ENCODE peak calls at places on chromosomes 12 and 14, in eight cellular contexts. V is endodermal cell, F is astrocyte of the cerebellum, G is heart left ventricle, I is transverse colon, D is left ventricle myocardium inferior, B is progenitor cell of endocrine pancreas, W is mesothelial cell of epicardium. L is an unnamed sample.

GRCh38 chr14:63076476-63076875 is 31.2 kb upstream of the KCNH5 start:
- DNase-seq in V (no peak), F (no peak), G (no peak), I (no peak), D (no peak), B (no peak), W (no peak), L (no peak)

GRCh38 chr12:1443421-1444141 is 150.8 kb downstream of the FBXL14 start:
- DNase-seq in V (peak), F (peak), G (no peak), I (no peak), D (no peak), B (no peak), W (no peak), L (no peak)

GRCh38 chr12:1533602-1534304 is 60.6 kb downstream of the FBXL14 start:
- DNase-seq in V (peak), F (peak), G (no peak), I (peak), D (no peak), B (no peak), W (no peak), L (peak)

GRCh38 chr12:91139981-91140659 is 28.8 kb upstream of the LUM start:
- DNase-seq in V (no peak), F (peak), G (no peak), I (no peak), D (no peak), B (no peak), W (no peak), L (no peak)

GRCh38 chr12:24544368-24544767 is 404.5 kb downstream of the BCAT1 start:
- DNase-seq in V (no peak), F (no peak), G (no peak), I (no peak), D (no peak), B (no peak), W (no peak), L (no peak)

GRCh38 chr14:40362856-40363255 is 930.6 kb upstream of the FBXO33 start:
- DNase-seq in V (peak), F (no peak), G (no peak), I (no peak), D (no peak), B (no peak), W (no peak), L (no peak)

GRCh38 chr12:130650131-130650530 is 66.0 kb downstream of the RIMBP2 start:
- DNase-seq in V (no peak), F (no peak), G (no peak), I (no peak), D (no peak), B (no peak), W (no peak), L (no peak)

GRCh38 chr12:53174881-53175491 is 5.5 kb upstream of the ZNF740 start:
- DNase-seq in V (peak), F (no peak), G (no peak), I (no peak), D (no peak), B (peak), W (no peak), L (no peak)

GRCh38 chr12:106284294-106285105 is 18.0 kb upstream of the TCP11L2 start:
- DNase-seq in V (peak), F (no peak), G (no peak), I (no peak), D (no peak), B (no peak), W (no peak), L (no peak)

GRCh38 chr14:63134801-63135200 is 69.4 kb upstream of the RHOJ start:
- DNase-seq in V (no peak), F (peak), G (no peak), I (no peak), D (no peak), B (no peak), W (no peak), L (no peak)

GRCh38 chr12:90084018-90084417 is 375.4 kb upstream of the ATP2B1 start:
- DNase-seq in V (no peak), F (no peak), G (no peak), I (no peak), D (no peak), B (no peak), W (no peak), L (no peak)

GRCh38 chr14:61503167-61503801 is 181.9 kb downstream of the PRKCH start:
- DNase-seq in V (no peak), F (no peak), G (no peak), I (no peak), D (no peak), B (no peak), W (no peak), L (peak)

DNA sequence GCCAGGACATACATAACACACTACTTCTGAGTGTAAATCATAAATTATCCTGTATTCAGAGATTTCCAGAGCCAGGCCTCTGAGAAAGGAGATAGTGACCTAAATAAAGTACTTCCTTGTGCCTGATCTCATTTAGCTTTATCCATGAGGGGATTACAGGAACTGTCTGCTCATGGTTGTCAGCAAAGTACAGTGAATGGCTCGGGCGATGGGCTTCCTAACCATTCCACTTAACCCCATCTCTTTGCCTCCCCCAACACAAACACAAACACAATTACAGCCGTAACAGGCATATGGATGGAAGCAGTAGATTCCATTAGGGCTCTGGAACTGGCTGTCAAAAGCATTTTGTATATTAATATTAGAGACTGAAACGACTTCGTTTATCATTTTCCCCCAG is 206.7 kb upstream of the CPNE8 start:
- DNase-seq in V (no peak), F (no peak), G (no peak), I (no peak), D (no peak), B (no peak), W (no peak), L (no peak)
- TF ChIP-seq CTCF in V (no peak), F (no peak), G (no peak), I (no peak), D (no peak), B (no peak), W (no peak), L (no peak)

DNA sequence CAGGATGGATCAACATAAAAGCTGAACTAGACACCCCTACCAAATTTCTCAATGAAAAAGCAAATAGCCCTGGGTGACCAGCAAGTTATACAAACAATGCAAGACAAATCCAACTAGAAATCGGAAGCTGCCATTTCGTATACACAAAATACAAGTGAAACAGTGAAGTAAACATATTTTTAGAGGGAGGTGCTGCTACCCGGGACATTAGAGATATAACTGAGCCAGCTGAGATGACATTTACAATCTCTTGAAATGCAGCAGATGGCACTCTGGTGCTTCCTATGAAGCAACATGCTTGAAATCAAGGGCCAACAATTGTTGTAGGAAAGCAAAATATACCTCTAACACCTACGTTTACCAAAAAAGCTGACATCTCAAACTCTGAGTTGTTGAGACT is 25.5 kb downstream of the BDKRB1 start:
- DNase-seq in V (no peak), F (no peak), G (no peak), I (no peak), D (no peak), B (no peak), W (no peak), L (no peak)
- TF ChIP-seq CTCF in V (no peak), F (no peak), G (no peak), I (no peak), D (no peak), B (no peak), W (no peak), L (no peak)

DNA sequence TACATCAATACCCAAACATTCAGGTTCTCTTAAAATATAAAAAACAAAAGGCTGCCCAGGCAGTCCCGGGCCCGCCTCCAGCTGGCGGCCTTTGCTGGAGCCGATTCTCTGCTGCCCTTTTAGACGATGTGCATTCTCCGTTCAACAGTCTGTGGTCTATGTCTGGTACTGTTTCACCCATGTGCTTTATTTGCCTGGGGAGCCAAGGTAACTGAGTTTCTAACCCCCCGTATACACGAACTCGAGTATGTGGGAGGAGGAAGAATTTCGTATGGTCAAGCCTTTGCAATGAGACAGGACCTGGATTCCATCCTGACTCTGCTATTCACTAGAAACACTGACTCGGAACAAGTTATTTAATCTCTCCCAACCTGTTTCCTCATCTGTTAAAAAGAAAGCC is 54.1 kb upstream of the GPR68 start:
- DNase-seq in V (no peak), F (no peak), G (no peak), I (no peak), D (no peak), B (no peak), W (no peak), L (no peak)
- TF ChIP-seq CTCF in V (no peak), F (no peak), G (no peak), I (no peak), D (no peak), B (no peak), W (no peak), L (no peak)

GRCh38 chr14:81247271-81247766 is 26.6 kb upstream of the GTF2A1 start:
- DNase-seq in V (no peak), F (no peak), G (no peak), I (no peak), D (no peak), B (no peak), W (no peak), L (no peak)

GRCh38 chr14:81246561-81247270 is 26.0 kb upstream of the GTF2A1 start:
- DNase-seq in V (no peak), F (no peak), G (no peak), I (no peak), D (no peak), B (no peak), W (no peak), L (peak)

GRCh38 chr14:81256289-81256960 is 35.7 kb upstream of the GTF2A1 start:
- DNase-seq in V (no peak), F (no peak), G (no peak), I (no peak), D (no peak), B (no peak), W (no peak), L (no peak)

GRCh38 chr14:81252278-81252677 is 31.5 kb upstream of the GTF2A1 start:
- DNase-seq in V (no peak), F (no peak), G (no peak), I (no peak), D (no peak), B (no peak), W (no peak), L (no peak)
- TF ChIP-seq CTCF in V (peak), F (no peak), G (no peak), I (no peak), D (no peak), B (no peak), W (no peak), L (no peak)

GRCh38 chr12:13161172-13161571 is 35.4 kb upstream of the EMP1 start:
- DNase-seq in V (no peak), F (no peak), G (no peak), I (no peak), D (no peak), B (no peak), W (no peak), L (no peak)
- TF ChIP-seq CTCF in V (peak), F (peak), G (no peak), I (peak), D (peak), B (peak), W (peak), L (peak)

GRCh38 chr12:11893998-11894397 is 176.7 kb upstream of the BCL2L14 start:
- DNase-seq in V (no peak), F (no peak), G (no peak), I (no peak), D (no peak), B (no peak), W (no peak), L (no peak)

GRCh38 chr12:11891350-11892064 is 179.2 kb upstream of the BCL2L14 start:
- DNase-seq in V (no peak), F (no peak), G (peak), I (no peak), D (peak), B (no peak), W (no peak), L (no peak)

GRCh38 chr12:11894890-11895289 is 175.8 kb upstream of the BCL2L14 start:
- DNase-seq in V (peak), F (no peak), G (no peak), I (no peak), D (no peak), B (no peak), W (no peak), L (peak)

GRCh38 chr12:11895421-11896064 is 175.2 kb upstream of the BCL2L14 start:
- DNase-seq in V (peak), F (no peak), G (no peak), I (no peak), D (no peak), B (no peak), W (no peak), L (no peak)

DNA sequence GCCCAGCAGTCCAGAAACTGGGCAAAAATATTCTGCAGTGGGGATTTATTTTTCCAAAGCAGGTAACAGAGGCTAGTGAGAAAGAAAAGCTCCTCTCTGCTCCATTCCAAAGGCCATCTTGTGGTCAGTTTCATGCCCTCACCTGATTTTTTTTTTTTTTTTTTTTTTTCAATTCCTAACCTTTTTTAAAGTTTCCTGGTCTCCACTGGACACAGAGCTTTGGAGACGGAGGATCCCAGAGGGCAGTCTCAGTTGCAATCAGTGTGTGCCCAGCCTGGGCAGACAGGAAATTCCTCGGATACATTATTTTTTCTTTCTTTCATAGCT is 178.7 kb upstream of the BCL2L14 start:
- DNase-seq in V (no peak), F (no peak), G (no peak), I (no peak), D (no peak), B (no peak), W (no peak), L (no peak)
- TF ChIP-seq CTCF in V (peak), F (peak), G (peak), I (no peak), D (peak), B (peak), W (no peak), L (no peak)

DNA sequence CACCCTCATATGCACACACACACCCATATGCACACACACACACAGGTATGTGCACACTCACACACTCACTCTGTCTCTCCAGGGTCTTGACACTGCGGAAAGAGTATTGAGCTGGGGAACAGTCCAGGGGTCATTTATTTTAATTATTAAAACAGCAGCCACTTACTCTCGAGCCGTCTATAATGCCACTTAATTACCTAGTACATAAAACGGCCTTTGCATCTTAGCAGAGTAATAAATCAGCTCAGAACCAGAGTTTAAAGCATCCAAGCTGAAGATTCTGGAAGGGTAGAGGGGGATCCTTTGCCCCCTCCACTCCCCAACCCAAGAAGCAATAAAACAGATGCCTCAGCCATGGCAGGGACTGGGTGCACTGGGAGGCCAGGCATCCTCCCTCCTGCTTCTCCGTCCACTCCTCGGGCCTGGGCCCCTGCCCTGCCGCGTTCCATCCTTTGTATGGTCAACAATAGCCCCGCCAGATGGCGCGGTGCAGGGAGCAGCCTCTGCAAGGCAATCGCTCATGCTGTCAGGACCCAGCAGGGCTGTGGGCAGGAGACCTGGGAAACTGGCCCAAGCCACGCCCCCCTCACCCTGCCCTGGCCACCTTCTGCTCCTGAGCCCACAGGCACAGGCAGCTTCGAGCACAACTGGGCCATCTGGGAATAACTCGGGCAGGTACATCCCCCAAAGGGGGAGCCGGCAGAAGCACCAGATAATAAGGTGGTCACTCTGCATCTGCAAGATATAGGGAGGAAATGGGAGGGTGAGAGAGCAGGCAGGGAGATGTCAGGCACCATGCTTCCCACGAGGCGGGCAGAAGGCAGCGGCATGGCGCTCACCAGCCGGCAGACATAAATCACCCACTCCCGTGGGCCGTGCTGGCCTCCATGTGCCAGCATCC is 40.9 kb downstream of the CCDC85C start:
- DNase-seq in V (peak), F (peak), G (peak), I (peak), D (peak), B (peak), W (no peak), L (no peak)
- TF ChIP-seq CTCF in V (peak), F (peak), G (peak), I (peak), D (peak), B (peak), W (no peak), L (no peak)

GRCh38 chr14:106562451-106562850 is 1036.1 kb downstream of the TMEM121 start:
- DNase-seq in V (no peak), F (no peak), G (no peak), I (no peak), D (no peak), B (no peak), W (no peak), L (no peak)

GRCh38 chr14:106551265-106551664 is 1024.9 kb downstream of the TMEM121 start:
- DNase-seq in V (no peak), F (no peak), G (no peak), I (no peak), D (no peak), B (no peak), W (no peak), L (peak)

GRCh38 chr14:106556665-106557289 is 1030.4 kb downstream of the TMEM121 start:
- DNase-seq in V (peak), F (no peak), G (no peak), I (peak), D (no peak), B (no peak), W (no peak), L (peak)
- TF ChIP-seq CTCF in V (peak), F (no peak), G (peak), I (peak), D (peak), B (no peak), W (no peak), L (peak)